ENCODE peak calls at places on chromosomes 11 and 22, in four cellular contexts. One of them, this sample, is unnamed.

GRCh38 chr11:91396243-91397133 is 828.1 kb upstream of the FAT3 start:
- DNase-seq in GM12878: no peak
- DNase-seq in K562: no peak
- DNase-seq in HepG2: peak
- DNase-seq in this sample: no peak

GRCh38 chr11:8833568-8834275 is 77.3 kb upstream of the AKIP1 start:
- DNase-seq in HepG2: no peak
- DNase-seq in GM12878: no peak
- DNase-seq in K562: no peak
- DNase-seq in this sample: no peak

GRCh38 chr11:29482510-29482909 is 534.3 kb downstream of the KCNA4 start:
- DNase-seq in GM12878: no peak
- DNase-seq in HepG2: no peak
- DNase-seq in K562: no peak
- DNase-seq in this sample: no peak

GRCh38 chr11:14413307-14414072 is 54.5 kb upstream of the RRAS2 start:
- DNase-seq in K562: peak
- DNase-seq in GM12878: no peak
- DNase-seq in HepG2: no peak
- DNase-seq in this sample: peak

GRCh38 chr11:1087279-1087960 is 12.7 kb downstream of the MUC2 start:
- DNase-seq in GM12878: no peak
- DNase-seq in K562: no peak
- DNase-seq in HepG2: no peak
- DNase-seq in this sample: no peak

GRCh38 chr22:30500628-30501027 is 4.9 kb downstream of the SEC14L4 start:
- DNase-seq in GM12878: no peak
- DNase-seq in K562: no peak
- DNase-seq in HepG2: no peak
- DNase-seq in this sample: no peak

GRCh38 chr11:26820739-26821138 is 98.9 kb upstream of the SLC5A12 start:
- DNase-seq in HepG2: no peak
- DNase-seq in GM12878: no peak
- DNase-seq in K562: no peak
- DNase-seq in this sample: no peak

GRCh38 chr11:92311616-92312449 is 87.2 kb downstream of the FAT3 start:
- DNase-seq in GM12878: no peak
- DNase-seq in HepG2: no peak
- DNase-seq in K562: no peak
- DNase-seq in this sample: no peak

GRCh38 chr11:23956586-23956985 is 540.3 kb upstream of the LUZP2 start:
- DNase-seq in HepG2: no peak
- DNase-seq in GM12878: no peak
- DNase-seq in K562: no peak
- DNase-seq in this sample: no peak

GRCh38 chr22:42371112-42371900 is 60.9 kb downstream of the NFAM1 start:
- DNase-seq in K562: no peak
- DNase-seq in GM12878: no peak
- DNase-seq in HepG2: no peak
- DNase-seq in this sample: no peak

GRCh38 chr11:19935507-19935906 is 222.9 kb downstream of the NAV2 start:
- DNase-seq in K562: no peak
- DNase-seq in GM12878: no peak
- DNase-seq in HepG2: no peak
- DNase-seq in this sample: no peak

GRCh38 chr11:85682330-85683305 is 3.4 kb downstream of the CCDC89 start:
- DNase-seq in K562: peak
- DNase-seq in HepG2: no peak
- DNase-seq in GM12878: no peak
- DNase-seq in this sample: peak

GRCh38 chr11:114821626-114822025 is 143.3 kb downstream of the NXPE2 start:
- DNase-seq in HepG2: no peak
- DNase-seq in K562: peak
- DNase-seq in GM12878: no peak
- DNase-seq in this sample: no peak

GRCh38 chr22:41446057-41446501 is 522 bp downstream of the TOB2 start:
- DNase-seq in HepG2: no peak
- DNase-seq in K562: peak
- DNase-seq in GM12878: no peak
- DNase-seq in this sample: no peak

GRCh38 chr22:49329636-49330035 is 498.0 kb downstream of the BRD1 start:
- DNase-seq in HepG2: no peak
- DNase-seq in K562: no peak
- DNase-seq in GM12878: no peak
- DNase-seq in this sample: no peak

GRCh38 chr11:86481399-86481798 is 106.7 kb downstream of the CCDC81 start:
- DNase-seq in GM12878: no peak
- DNase-seq in K562: no peak
- DNase-seq in HepG2: no peak
- DNase-seq in this sample: no peak

GRCh38 chr11:65478411-65479183 is 20.2 kb upstream of the MALAT1 start:
- DNase-seq in K562: peak
- DNase-seq in GM12878: no peak
- DNase-seq in HepG2: no peak
- DNase-seq in this sample: no peak

GRCh38 chr11:100980156-100980555 is 149.5 kb downstream of the PGR start:
- DNase-seq in HepG2: peak
- DNase-seq in K562: no peak
- DNase-seq in GM12878: no peak
- DNase-seq in this sample: no peak

GRCh38 chr11:61587541-61587941 is 6.7 kb upstream of the SYT7 start:
- DNase-seq in GM12878: no peak
- DNase-seq in HepG2: no peak
- DNase-seq in K562: peak
- DNase-seq in this sample: no peak

GRCh38 chr11:16347928-16348685 is 8.2 kb downstream of the SOX6 start:
- DNase-seq in HepG2: no peak
- DNase-seq in K562: no peak
- DNase-seq in GM12878: no peak
- DNase-seq in this sample: no peak

GRCh38 chr11:84390441-84391078 is 1104.4 kb upstream of the CCDC90B start:
- DNase-seq in GM12878: no peak
- DNase-seq in HepG2: no peak
- DNase-seq in K562: no peak
- DNase-seq in this sample: no peak

GRCh38 chr22:34334893-34335292 is 414.6 kb upstream of the LARGE1 start:
- DNase-seq in K562: no peak
- DNase-seq in HepG2: no peak
- DNase-seq in GM12878: no peak
- DNase-seq in this sample: no peak

GRCh38 chr22:36902143-36902911 is 11.1 kb upstream of the CSF2RB start:
- DNase-seq in K562: no peak
- DNase-seq in GM12878: no peak
- DNase-seq in HepG2: no peak
- DNase-seq in this sample: no peak

GRCh38 chr11:20355221-20356219 is 8.0 kb upstream of the HTATIP2 start:
- DNase-seq in K562: peak
- DNase-seq in GM12878: no peak
- DNase-seq in HepG2: peak
- DNase-seq in this sample: peak

GRCh38 chr11:74380746-74381439 is 17.3 kb downstream of the PGM2L1 start:
- DNase-seq in K562: no peak
- DNase-seq in GM12878: no peak
- DNase-seq in HepG2: no peak
- DNase-seq in this sample: no peak

GRCh38 chr11:72626637-72626936 is 47.6 kb downstream of the PDE2A start:
- DNase-seq in GM12878: no peak
- DNase-seq in K562: no peak
- DNase-seq in HepG2: no peak
- DNase-seq in this sample: no peak

GRCh38 chr11:133835258-133836075 is 9.8 kb downstream of the SPATA19 start:
- DNase-seq in GM12878: peak
- DNase-seq in HepG2: peak
- DNase-seq in K562: no peak
- DNase-seq in this sample: peak

GRCh38 chr11:57424802-57425564 is 1.9 kb downstream of the SLC43A3 start:
- DNase-seq in GM12878: peak
- DNase-seq in HepG2: peak
- DNase-seq in K562: peak
- DNase-seq in this sample: no peak

GRCh38 chr22:19607198-19608113 is 83.2 kb upstream of the CLDN5 start:
- DNase-seq in K562: no peak
- DNase-seq in HepG2: no peak
- DNase-seq in GM12878: no peak
- DNase-seq in this sample: no peak

GRCh38 chr11:31355817-31356216 is 13.7 kb downstream of the DCDC1 start:
- DNase-seq in HepG2: no peak
- DNase-seq in GM12878: no peak
- DNase-seq in K562: no peak
- DNase-seq in this sample: no peak

GRCh38 chr22:30875481-30876215 is 92.9 kb downstream of the MORC2 start:
- DNase-seq in HepG2: no peak
- DNase-seq in GM12878: no peak
- DNase-seq in K562: no peak
- DNase-seq in this sample: no peak

GRCh38 chr11:31940396-31941037 is 129.4 kb upstream of the PAX6 start:
- DNase-seq in K562: no peak
- DNase-seq in GM12878: no peak
- DNase-seq in HepG2: no peak
- DNase-seq in this sample: no peak

GRCh38 chr11:16678466-16679116 is 59.9 kb upstream of the C11orf58 start:
- DNase-seq in GM12878: no peak
- DNase-seq in HepG2: no peak
- DNase-seq in K562: no peak
- DNase-seq in this sample: no peak

GRCh38 chr11:30914143-30914762 is 328.1 kb upstream of the MPPED2 start:
- DNase-seq in GM12878: no peak
- DNase-seq in HepG2: peak
- DNase-seq in K562: no peak
- DNase-seq in this sample: peak

GRCh38 chr11:67275606-67276409 is 9.5 kb downstream of the GRK2 start:
- DNase-seq in GM12878: no peak
- DNase-seq in K562: no peak
- DNase-seq in HepG2: no peak
- DNase-seq in this sample: no peak

GRCh38 chr22:37243402-37244113 is 511 bp downstream of the RAC2 start:
- DNase-seq in GM12878: no peak
- DNase-seq in HepG2: no peak
- DNase-seq in K562: no peak
- DNase-seq in this sample: no peak

GRCh38 chr11:7609015-7609414 is 64.3 kb downstream of the CYB5R2 start:
- DNase-seq in HepG2: no peak
- DNase-seq in K562: no peak
- DNase-seq in GM12878: no peak
- DNase-seq in this sample: no peak

DNA sequence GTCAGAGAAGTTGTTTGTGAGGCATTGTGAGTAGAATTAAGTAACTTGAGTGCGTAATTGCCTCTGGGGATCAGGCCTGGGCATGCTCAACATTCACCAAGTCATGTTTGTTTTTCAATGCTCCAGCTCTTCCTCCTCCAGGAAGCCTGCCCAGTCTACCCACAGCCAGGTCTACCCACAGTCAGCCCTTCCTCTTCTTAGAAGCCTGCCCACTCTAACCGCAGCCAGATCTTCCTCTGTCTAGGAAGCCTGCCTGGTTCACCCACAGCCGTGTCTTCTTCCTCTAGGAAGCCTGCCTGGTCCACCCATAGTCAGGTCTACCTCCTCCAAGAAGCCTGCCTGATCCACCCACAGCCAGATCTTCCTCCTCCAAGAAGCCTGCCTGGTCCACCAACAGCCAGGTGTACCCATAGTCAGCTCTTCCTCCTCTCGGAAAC is 25.0 kb downstream of the LRP5 start:
- DNase-seq in HepG2: no peak
- DNase-seq in GM12878: no peak
- DNase-seq in K562: no peak
- DNase-seq in this sample: no peak
- TF ChIP-seq BHLHE40 in HepG2: no peak
- TF ChIP-seq BHLHE40 in GM12878: no peak
- TF ChIP-seq BHLHE40 in K562: no peak
- TF ChIP-seq BHLHE40 in this sample: no peak

GRCh38 chr11:128737704-128738103 is 43.8 kb downstream of the FLI1 start:
- DNase-seq in K562: no peak
- DNase-seq in HepG2: no peak
- DNase-seq in GM12878: no peak
- DNase-seq in this sample: no peak

GRCh38 chr11:128734439-128735224 is 40.8 kb downstream of the FLI1 start:
- DNase-seq in K562: no peak
- DNase-seq in HepG2: no peak
- DNase-seq in GM12878: no peak
- DNase-seq in this sample: no peak

GRCh38 chr11:128738942-128739341 is 45.1 kb downstream of the FLI1 start:
- DNase-seq in K562: no peak
- DNase-seq in HepG2: no peak
- DNase-seq in GM12878: no peak
- DNase-seq in this sample: no peak

GRCh38 chr11:128733440-128734115 is 39.7 kb downstream of the FLI1 start:
- DNase-seq in K562: no peak
- DNase-seq in HepG2: no peak
- DNase-seq in GM12878: no peak
- DNase-seq in this sample: no peak

GRCh38 chr11:128735935-128736610 is 42.2 kb downstream of the FLI1 start:
- DNase-seq in GM12878: no peak
- DNase-seq in HepG2: no peak
- DNase-seq in K562: no peak
- DNase-seq in this sample: no peak
- TF ChIP-seq TARDBP in GM12878: no peak
- TF ChIP-seq TARDBP in HepG2: no peak
- TF ChIP-seq TARDBP in K562: no peak
- TF ChIP-seq TARDBP in this sample: no peak

GRCh38 chr11:75583710-75584658 is 21.9 kb downstream of the SERPINH1 start:
- DNase-seq in GM12878: no peak
- DNase-seq in K562: peak
- DNase-seq in HepG2: no peak
- DNase-seq in this sample: peak
- TF ChIP-seq FOXK2 in GM12878: no peak
- TF ChIP-seq FOXK2 in K562: no peak
- TF ChIP-seq FOXK2 in HepG2: no peak
- TF ChIP-seq FOXK2 in this sample: no peak

GRCh38 chr11:2709429-2709828 is 9.6 kb upstream of the KCNQ1OT1 start:
- DNase-seq in GM12878: no peak
- DNase-seq in K562: no peak
- DNase-seq in HepG2: no peak
- DNase-seq in this sample: no peak
- TF ChIP-seq BHLHE40 in GM12878: no peak
- TF ChIP-seq BHLHE40 in K562: no peak
- TF ChIP-seq BHLHE40 in HepG2: no peak
- TF ChIP-seq BHLHE40 in this sample: no peak

This sample was measured in HEK293T.